ENCODE peak calls at places on chromosomes 4 and X, in ten cellular contexts. F is GM23248, K is heart right ventricle, Z is transverse colon, D is ovary, O is T-helper 17 cell, Y is prostate gland, P is heart left ventricle, L is testis, R is H9. W is an unnamed sample. For H3K9me3, the result is how much of the 10 kb centered on the place peaks cover.

GRCh38 chr4:101286663-101287062 is 60.7 kb downstream of the PPP3CA start:
- DNase-seq in F (no peak), K (no peak), Z (no peak), D (no peak), O (no peak), Y (no peak), P (no peak), L (no peak), R (no peak), W (no peak)

GRCh38 chr4:165512464-165512863 is 133.7 kb downstream of the CPE start:
- DNase-seq in F (no peak), K (no peak), Z (no peak), D (no peak), O (no peak), Y (no peak), P (no peak), L (no peak), R (no peak), W (no peak)

GRCh38 chrX:115911967-115912366 is 258.6 kb upstream of the AGTR2 start:
- DNase-seq in F (no peak), K (no peak), Z (no peak), D (no peak), O (no peak), Y (no peak), P (no peak), L (no peak), R (no peak), W (no peak)

GRCh38 chr4:158997660-158998349 is 105.1 kb upstream of the RAPGEF2 start:
- DNase-seq in F (no peak), K (no peak), Z (no peak), D (no peak), O (no peak), Y (no peak), P (no peak), L (no peak), R (no peak), W (no peak)

GRCh38 chr4:13988347-13989265 is 361.1 kb upstream of the BOD1L1 start:
- DNase-seq in F (peak), K (peak), Z (no peak), D (peak), O (no peak), Y (no peak), P (no peak), L (peak), R (no peak), W (no peak)

GRCh38 chr4:82975792-82976191 is 34.8 kb downstream of the LIN54 start:
- DNase-seq in F (peak), K (no peak), Z (no peak), D (no peak), O (no peak), Y (no peak), P (no peak), L (no peak), R (no peak), W (no peak)

GRCh38 chrX:71492086-71493065 is 40.5 kb upstream of the OGT start:
- DNase-seq in F (peak), K (peak), Z (peak), D (peak), O (peak), Y (peak), P (no peak), L (peak), R (no peak), W (no peak)

GRCh38 chrX:42242044-42242443 is 318.7 kb upstream of the CASK start:
- DNase-seq in F (peak), K (peak), Z (no peak), D (no peak), O (no peak), Y (no peak), P (no peak), L (no peak), R (no peak), W (no peak)

GRCh38 chr4:23022032-23022431 is 329.3 kb downstream of the GBA3 start:
- DNase-seq in F (peak), K (no peak), Z (no peak), D (no peak), O (no peak), Y (no peak), P (no peak), L (no peak), R (no peak), W (peak)

GRCh38 chr4:47642985-47643745 is 158.1 kb downstream of the ATP10D start:
- DNase-seq in F (no peak), K (no peak), Z (no peak), D (no peak), O (no peak), Y (no peak), P (no peak), L (no peak), R (no peak), W (no peak)

DNA sequence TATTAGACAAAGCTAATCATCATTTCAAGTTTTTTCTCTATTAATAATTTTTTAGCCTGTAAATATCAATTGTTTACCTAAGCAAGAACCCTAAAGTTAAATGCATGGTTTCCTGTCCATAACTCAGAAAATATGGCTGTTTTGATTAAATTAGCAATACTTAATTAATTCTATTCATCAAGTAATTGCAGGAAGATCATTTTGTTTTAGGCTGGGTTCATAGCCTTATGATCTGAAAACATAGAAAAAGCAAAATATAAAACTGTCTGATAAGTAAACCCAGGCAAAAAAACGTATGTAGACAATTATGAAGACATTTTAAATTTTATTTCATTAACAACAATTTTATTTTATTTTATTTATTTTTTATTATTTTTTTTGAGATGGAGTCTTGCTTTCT is 219.1 kb downstream of the EVC2 start:
- DNase-seq in F (no peak), K (no peak), Z (no peak), D (no peak), O (no peak), Y (no peak), P (no peak), L (no peak), R (no peak), W (no peak)
- H3K9me3 ChIP-seq in F (under half), K (half or more), Z (under half), D (under half), O (under half), Y (under half), P (under half), L (under half), R (under half), W (under half)

GRCh38 chr4:7549866-7550265 is 115.1 kb upstream of the PSAPL1 start:
- DNase-seq in F (no peak), K (no peak), Z (no peak), D (no peak), O (no peak), Y (no peak), P (no peak), L (no peak), R (no peak), W (no peak)
- H3K9me3 ChIP-seq in F (under half), K (under half), Z (under half), D (under half), O (under half), Y (under half), P (under half), L (under half), R (under half), W (under half)

GRCh38 chrX:66020578-66021406 is 19.1 kb downstream of the VSIG4 start:
- DNase-seq in F (no peak), K (no peak), Z (no peak), D (no peak), O (no peak), Y (no peak), P (no peak), L (no peak), R (no peak), W (no peak)

GRCh38 chrX:66022742-66023725 is 16.8 kb downstream of the VSIG4 start:
- DNase-seq in F (peak), K (no peak), Z (no peak), D (no peak), O (no peak), Y (no peak), P (no peak), L (no peak), R (peak), W (peak)

GRCh38 chrX:66021407-66021757 is 18.5 kb downstream of the VSIG4 start:
- DNase-seq in F (no peak), K (no peak), Z (no peak), D (no peak), O (no peak), Y (no peak), P (no peak), L (no peak), R (no peak), W (no peak)

GRCh38 chrX:66023726-66024467 is 16.0 kb downstream of the VSIG4 start:
- DNase-seq in F (no peak), K (no peak), Z (no peak), D (no peak), O (no peak), Y (no peak), P (no peak), L (no peak), R (no peak), W (no peak)

DNA sequence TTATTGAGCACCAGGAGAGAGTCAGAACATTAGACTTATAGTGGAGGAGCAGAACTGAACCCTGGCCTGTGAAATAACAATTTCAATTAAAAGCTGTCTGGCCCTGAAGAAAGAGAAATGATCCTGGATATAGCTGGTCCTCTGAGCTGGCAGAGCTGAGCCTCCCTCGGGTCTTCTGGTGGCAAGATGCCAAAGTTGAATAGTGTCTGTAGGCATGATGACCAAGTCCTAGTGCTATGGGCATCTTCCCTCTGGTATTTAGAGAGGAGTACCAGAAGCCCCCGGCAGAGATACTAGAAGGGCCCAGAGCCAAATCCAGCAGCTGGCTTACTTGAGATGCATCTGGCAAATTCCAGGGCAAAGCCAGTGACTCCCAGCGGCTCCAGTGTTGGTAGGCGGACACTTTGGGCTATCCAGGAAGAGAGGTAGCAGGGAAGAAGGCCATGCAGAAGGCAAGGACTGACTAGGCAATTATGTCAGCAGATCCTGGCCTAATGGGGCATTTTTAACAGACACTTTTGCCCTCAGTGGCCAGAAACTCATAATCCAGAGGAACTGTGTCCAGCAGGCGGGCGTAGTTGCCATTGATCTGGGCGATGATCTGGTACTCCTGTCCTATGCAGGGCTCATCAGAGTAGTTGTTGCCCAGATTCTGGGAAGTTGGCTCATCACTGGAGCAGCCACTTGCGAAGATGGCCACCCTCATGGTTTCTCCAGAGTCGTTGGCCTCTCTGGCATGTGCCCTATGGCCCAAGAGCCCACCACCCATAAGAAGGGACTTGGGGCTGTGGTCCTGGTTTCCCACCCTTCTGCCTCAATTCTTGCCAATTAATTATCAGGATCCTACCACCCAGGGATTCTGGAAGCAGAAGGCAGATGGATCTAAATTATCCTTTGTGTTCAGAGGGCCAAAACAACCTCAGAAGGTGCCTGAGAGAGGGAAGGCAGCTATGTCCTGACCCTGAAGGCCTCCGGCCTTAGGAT is 17.8 kb downstream of the VSIG4 start:
- DNase-seq in F (no peak), K (no peak), Z (no peak), D (no peak), O (no peak), Y (no peak), P (no peak), L (no peak), R (no peak), W (no peak)
- H3K9me3 ChIP-seq in F (under half), K (under half), Z (under half), D (under half), O (under half), Y (under half), P (under half), L (under half), R (half or more), W (under half)

DNA sequence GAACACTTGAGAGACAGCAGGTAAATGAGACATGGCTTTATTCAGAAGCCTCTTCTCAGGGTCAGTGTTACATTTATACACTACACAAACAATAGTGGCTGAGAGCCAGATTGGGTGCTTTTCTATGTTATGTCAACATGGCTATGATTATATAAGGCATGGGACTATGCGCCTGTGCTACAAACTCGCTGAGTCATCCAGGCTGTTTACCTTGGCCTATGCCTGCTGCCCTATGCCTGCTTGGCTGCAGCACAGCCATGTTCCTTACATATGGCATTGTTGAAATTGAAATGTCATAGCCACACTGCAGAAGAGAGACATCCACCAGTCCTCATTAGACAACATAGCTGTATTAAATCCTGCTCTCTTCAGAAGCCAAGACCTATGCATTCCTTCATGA is 236.3 kb upstream of the NWD2 start:
- DNase-seq in F (no peak), K (no peak), Z (peak), D (no peak), O (no peak), Y (peak), P (no peak), L (no peak), R (no peak), W (no peak)
- H3K9me3 ChIP-seq in F (under half), K (under half), Z (under half), D (under half), O (under half), Y (under half), P (under half), L (under half), R (under half), W (under half)

GRCh38 chr4:7556558-7556957 is 121.8 kb upstream of the PSAPL1 start:
- DNase-seq in F (no peak), K (no peak), Z (no peak), D (no peak), O (no peak), Y (no peak), P (no peak), L (no peak), R (no peak), W (no peak)
- H3K9me3 ChIP-seq in F (under half), K (under half), Z (under half), D (under half), O (under half), Y (under half), P (under half), L (under half), R (under half), W (under half)

GRCh38 chrX:55389376-55389775 is 62.6 kb upstream of the MAGEH1 start:
- DNase-seq in F (no peak), K (no peak), Z (no peak), D (no peak), O (no peak), Y (no peak), P (no peak), L (no peak), R (no peak), W (no peak)
- H3K9me3 ChIP-seq in F (under half), K (under half), Z (under half), D (under half), O (under half), Y (under half), P (under half), L (under half), R (half or more), W (under half)

GRCh38 chr4:182749768-182750167 is 167.4 kb downstream of the DCTD start:
- DNase-seq in F (no peak), K (no peak), Z (no peak), D (no peak), O (no peak), Y (no peak), P (no peak), L (no peak), R (no peak), W (no peak)

GRCh38 chr4:182758288-182758687 is 158.9 kb downstream of the DCTD start:
- DNase-seq in F (no peak), K (no peak), Z (no peak), D (no peak), O (no peak), Y (no peak), P (no peak), L (no peak), R (no peak), W (no peak)

GRCh38 chr4:182756161-182756690 is 161.0 kb downstream of the DCTD start:
- DNase-seq in F (no peak), K (no peak), Z (no peak), D (no peak), O (no peak), Y (no peak), P (no peak), L (no peak), R (no peak), W (no peak)

GRCh38 chr4:182752158-182752910 is 164.9 kb downstream of the DCTD start:
- DNase-seq in F (peak), K (no peak), Z (no peak), D (no peak), O (no peak), Y (no peak), P (no peak), L (no peak), R (no peak), W (no peak)

DNA sequence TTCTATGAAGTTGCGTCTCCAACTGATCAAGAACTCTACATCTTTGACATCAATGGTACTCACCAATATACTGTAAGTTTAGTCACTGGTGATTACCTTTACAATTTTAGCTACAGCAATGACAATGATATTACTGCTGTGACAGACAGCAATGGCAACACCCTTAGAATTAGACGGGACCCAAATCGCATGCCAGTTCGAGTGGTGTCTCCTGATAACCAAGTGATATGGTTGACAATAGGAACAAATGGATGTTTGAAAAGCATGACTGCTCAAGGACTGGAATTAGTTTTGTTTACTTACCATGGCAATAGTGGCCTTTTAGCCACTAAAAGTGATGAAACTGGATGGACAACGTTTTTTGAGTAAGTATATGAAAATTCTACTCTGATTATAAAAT is 162.3 kb downstream of the DCTD start:
- DNase-seq in F (no peak), K (no peak), Z (no peak), D (no peak), O (no peak), Y (no peak), P (no peak), L (no peak), R (no peak), W (no peak)
- H3K9me3 ChIP-seq in F (under half), K (under half), Z (under half), D (under half), O (under half), Y (under half), P (under half), L (under half), R (under half), W (under half)

GRCh38 chrX:151762802-151763201 is 28.3 kb downstream of the CNGA2 start:
- DNase-seq in F (no peak), K (no peak), Z (no peak), D (no peak), O (no peak), Y (no peak), P (no peak), L (no peak), R (no peak), W (no peak)

GRCh38 chrX:151763711-151764110 is 29.2 kb downstream of the CNGA2 start:
- DNase-seq in F (no peak), K (no peak), Z (no peak), D (no peak), O (no peak), Y (no peak), P (no peak), L (no peak), R (no peak), W (no peak)

GRCh38 chrX:151759041-151759440 is 24.5 kb downstream of the CNGA2 start:
- DNase-seq in F (no peak), K (no peak), Z (no peak), D (no peak), O (no peak), Y (no peak), P (no peak), L (no peak), R (no peak), W (no peak)

DNA sequence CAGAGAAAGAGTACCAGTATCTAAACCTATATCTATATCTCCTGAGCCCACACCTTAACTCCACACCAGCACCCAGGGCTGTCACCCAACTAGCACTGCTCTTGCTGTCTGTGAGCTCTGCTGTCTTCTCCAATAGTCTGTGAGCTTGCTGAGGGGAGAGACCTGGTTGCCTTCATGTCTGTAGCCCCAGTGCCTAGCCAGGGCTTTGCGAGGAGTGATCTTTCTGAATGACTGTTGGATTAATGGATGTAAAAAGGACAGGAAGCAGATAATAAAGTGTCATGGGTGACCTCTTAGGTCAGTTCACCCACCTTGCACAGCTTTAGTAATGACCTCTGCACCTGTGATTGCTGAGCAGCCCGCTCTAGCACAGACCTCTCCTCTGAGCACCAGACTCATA is 30.5 kb downstream of the CNGA2 start:
- DNase-seq in F (no peak), K (no peak), Z (no peak), D (no peak), O (no peak), Y (no peak), P (no peak), L (no peak), R (no peak), W (no peak)
- H3K9me3 ChIP-seq in F (under half), K (under half), Z (under half), D (under half), O (under half), Y (under half), P (under half), L (under half), R (half or more), W (under half)